ENCODE peak calls at places on chromosomes 12 and 14, in four cellular contexts. D is gastrocnemius medialis, L is tibial artery, K is CD14-positive monocyte. M is an unnamed sample.
A peak's percentile ranks its signal among the peaks of the same experiment; 100 is the strongest.

GRCh38 chr12:53427905-53428594 is 4.4 kb downstream of the AMHR2 start:
- DNase-seq in D (no peak), L (no peak), K (no peak), M (no peak)

GRCh38 chr14:99363616-99364290 is 91.8 kb upstream of the BCL11B start:
- DNase-seq in D (no peak), L (no peak), K (no peak), M (no peak)

GRCh38 chr12:13941258-13942249 is 39.8 kb downstream of the GRIN2B start:
- DNase-seq in D (no peak), L (peak; percentile 26), K (no peak), M (no peak)

GRCh38 chr12:111010916-111011657 is 90.7 kb upstream of the MYL2 start:
- DNase-seq in D (no peak), L (no peak), K (no peak), M (no peak)

GRCh38 chr12:90712671-90713070 is 242.3 kb downstream of the CCER1 start:
- DNase-seq in D (no peak), L (no peak), K (no peak), M (no peak)

GRCh38 chr14:103104654-103105511 is 10.4 kb downstream of the EXOC3L4 start:
- DNase-seq in D (peak; percentile 49), L (no peak), K (no peak), M (no peak)

GRCh38 chr14:104095426-104096310 is 10.2 kb downstream of the ASPG start:
- DNase-seq in D (no peak), L (no peak), K (no peak), M (no peak)

GRCh38 chr14:33909380-33910084 is 41.3 kb downstream of the EGLN3 start:
- DNase-seq in D (no peak), L (no peak), K (no peak), M (no peak)

GRCh38 chr14:31456841-31457664 is at the start of gene DTD2:
- DNase-seq in D (peak; percentile 93), L (peak; percentile 95), K (peak; percentile 86), M (peak; percentile 75)

GRCh38 chr12:95738024-95738611 is 52.4 kb downstream of the NTN4 start:
- DNase-seq in D (no peak), L (no peak), K (no peak), M (no peak)

GRCh38 chr14:24155100-24155499 is 6.0 kb upstream of the IRF9 start:
- DNase-seq in D (no peak), L (no peak), K (no peak), M (no peak)

GRCh38 chr12:122265433-122265832 is 861 bp downstream of the VPS33A start:
- DNase-seq in D (no peak), L (no peak), K (no peak), M (no peak)

GRCh38 chr14:31934767-31935266 is 142.3 kb upstream of the ARHGAP5 start:
- DNase-seq in D (no peak), L (no peak), K (no peak), M (no peak)

GRCh38 chr14:94681300-94682060 is 69.3 kb downstream of the SERPINA3 start:
- DNase-seq in D (no peak), L (no peak), K (no peak), M (no peak)

GRCh38 chr12:64923536-64923935 is 99.1 kb downstream of the TBC1D30 start:
- DNase-seq in D (no peak), L (no peak), K (no peak), M (no peak)

GRCh38 chr12:118999107-118999506 is 17.8 kb downstream of the SRRM4 start:
- DNase-seq in D (no peak), L (no peak), K (no peak), M (no peak)

GRCh38 chr12:22624908-22625646 is at the start of gene ETNK1:
- DNase-seq in D (peak; percentile 90), L (peak; percentile 93), K (peak; percentile 91), M (peak; percentile 97)

GRCh38 chr12:109346920-109347319 is 780 bp upstream of the MYO1H start:
- DNase-seq in D (no peak), L (no peak), K (no peak), M (no peak)

GRCh38 chr12:112219195-112219594 is 93.8 kb downstream of the TRAFD1 start:
- DNase-seq in D (no peak), L (no peak), K (no peak), M (no peak)

GRCh38 chr12:49298160-49298559 is 3.2 kb downstream of the PRPH start:
- DNase-seq in D (no peak), L (no peak), K (no peak), M (no peak)

GRCh38 chr12:111224196-111225066 is 144.5 kb downstream of the PHETA1 start:
- DNase-seq in D (no peak), L (no peak), K (no peak), M (no peak)

GRCh38 chr14:79044894-79045624 is 874.9 kb downstream of the NRXN3 start:
- DNase-seq in D (no peak), L (no peak), K (no peak), M (no peak)

GRCh38 chr12:89469361-89469760 is 55.2 kb downstream of the GALNT4 start:
- DNase-seq in D (no peak), L (no peak), K (no peak), M (no peak)

GRCh38 chr12:120690978-120691377 is 4.0 kb downstream of the MLEC start:
- DNase-seq in D (no peak), L (no peak), K (no peak), M (no peak)

GRCh38 chr12:99056186-99056585 is 411.1 kb downstream of the APAF1 start:
- DNase-seq in D (no peak), L (no peak), K (no peak), M (no peak)

GRCh38 chr14:80978403-80978802 is 23.0 kb downstream of the TSHR start:
- DNase-seq in D (no peak), L (no peak), K (no peak), M (no peak)

GRCh38 chr12:122908915-122909314 is 13.0 kb upstream of the VPS37B start:
- DNase-seq in D (no peak), L (no peak), K (no peak), M (no peak)

GRCh38 chr14:81710232-81710845 is 176.7 kb upstream of the SEL1L start:
- DNase-seq in D (no peak), L (no peak), K (no peak), M (no peak)

GRCh38 chr12:5433840-5434646 is 2.1 kb downstream of the NTF3 start:
- DNase-seq in D (no peak), L (no peak), K (no peak), M (no peak)

GRCh38 chr14:64811676-64812075 is 68.0 kb downstream of the SPTB start:
- DNase-seq in D (no peak), L (no peak), K (no peak), M (no peak)

GRCh38 chr12:103326190-103326589 is 169.6 kb downstream of the C12orf42 start:
- DNase-seq in D (no peak), L (no peak), K (no peak), M (no peak)

GRCh38 chr12:52900166-52900895 is 4.5 kb downstream of the KRT8 start:
- DNase-seq in D (no peak), L (no peak), K (no peak), M (no peak)

GRCh38 chr12:27176765-27177164 is 67.3 kb upstream of the STK38L start:
- DNase-seq in D (no peak), L (no peak), K (peak; percentile 56), M (no peak)

GRCh38 chr12:32893458-32893857 is 3.1 kb downstream of the PKP2 start:
- DNase-seq in D (no peak), L (no peak), K (no peak), M (no peak)

GRCh38 chr12:12723681-12724420 is 6.7 kb downstream of the CDKN1B start:
- DNase-seq in D (peak; percentile 25), L (peak; percentile 42), K (no peak), M (no peak)

GRCh38 chr12:124130717-124131670 is 158.0 kb downstream of the ZNF664 start:
- DNase-seq in D (no peak), L (no peak), K (no peak), M (no peak)

GRCh38 chr12:126651133-126651532 is 1585.9 kb downstream of the AACS start:
- DNase-seq in D (no peak), L (no peak), K (no peak), M (no peak)
- TF ChIP-seq CTCF in D (no peak), L (no peak), K (no peak), M (no peak)

DNA sequence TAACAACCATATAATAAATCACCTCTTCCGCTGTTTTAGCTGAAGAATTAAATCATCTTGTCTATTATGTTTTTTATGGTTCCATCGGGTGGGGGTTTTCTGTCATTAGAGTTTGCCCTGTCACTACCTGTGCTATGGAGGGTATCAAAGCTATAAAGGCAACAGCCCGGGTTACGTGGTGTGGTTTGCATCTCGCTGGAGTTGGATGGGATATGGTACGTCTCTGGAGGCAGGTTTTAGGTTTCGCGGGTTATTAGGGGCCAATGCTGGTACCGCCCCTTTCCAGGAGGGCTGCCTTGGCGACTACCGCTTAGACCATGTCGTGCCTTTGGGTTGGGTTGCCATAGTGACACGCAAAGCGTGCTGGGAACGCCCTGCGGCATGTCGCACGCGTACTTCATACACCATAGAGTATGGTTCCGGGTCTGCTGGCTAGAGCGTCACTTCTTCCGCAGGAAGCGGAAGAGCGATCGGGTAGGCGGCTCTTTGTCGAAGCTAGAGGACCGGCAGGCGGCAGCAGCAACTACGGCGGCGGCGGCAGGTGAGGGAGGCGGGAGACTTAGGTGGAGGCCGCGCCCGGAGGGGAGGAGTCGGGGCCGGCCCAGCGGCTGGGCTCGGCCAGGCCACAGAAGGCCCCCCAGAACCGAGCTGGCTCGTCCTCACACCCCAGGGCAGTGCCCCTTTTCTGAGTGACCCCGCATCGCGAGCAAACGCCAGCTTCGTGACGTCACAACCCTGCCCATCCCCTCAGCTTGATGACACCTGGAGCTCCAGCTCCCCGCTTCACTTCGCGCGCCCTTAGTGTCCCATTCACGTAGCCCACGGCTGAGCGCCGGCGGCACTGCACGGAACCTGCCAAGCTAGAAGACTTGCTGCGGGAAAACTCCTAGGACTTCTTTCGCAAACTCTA is at the start of gene ZC3H10:
- DNase-seq in D (peak; percentile 99), L (peak; percentile 98), K (peak; percentile 99), M (peak; percentile 98)
- TF ChIP-seq CTCF in D (peak; percentile 76), L (peak; percentile 44), K (peak; percentile 44), M (peak; percentile 59)

GRCh38 chr14:44149597-44149996 is 357.5 kb downstream of the FSCB start:
- DNase-seq in D (no peak), L (no peak), K (no peak), M (no peak)
- TF ChIP-seq CTCF in D (no peak), L (no peak), K (no peak), M (no peak)

DNA sequence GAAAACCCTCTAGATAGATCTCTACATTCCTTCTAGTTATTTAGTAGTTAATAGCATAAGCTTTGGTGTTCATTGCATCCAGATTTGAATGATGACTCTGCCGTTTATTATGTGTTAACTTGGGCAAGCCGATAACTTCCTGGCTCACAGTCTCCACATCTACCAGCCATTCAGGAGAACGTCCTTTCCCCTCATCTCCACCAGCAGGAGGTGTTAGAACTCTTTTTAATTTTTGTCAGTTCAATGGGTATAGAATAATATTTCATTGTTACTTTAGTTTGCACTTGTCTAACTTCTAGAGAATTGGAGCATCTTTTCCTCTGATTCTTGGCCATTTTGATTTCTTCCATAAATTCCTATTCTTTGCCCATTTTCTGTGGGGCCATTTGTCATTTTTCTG is 30.0 kb upstream of the WSCD2 start:
- DNase-seq in D (no peak), L (no peak), K (no peak), M (no peak)
- TF ChIP-seq CTCF in D (no peak), L (peak; percentile 42), K (no peak), M (peak; percentile 35)